ENCODE peak calls at places on chromosome 15, in nine cellular contexts. B is left ventricle myocardium inferior, Z is stomach, P is H1, F is transverse colon, K is A549, R is lower lobe of right lung, W is pancreas, C is tibial artery. I is an unnamed sample. For H3K9me3, the result is how much of the 10 kb centered on the place peaks cover.

GRCh38 chr15:77048135-77048866 is 22.6 kb downstream of the TSPAN3 start:
- DNase-seq in B (no peak), Z (no peak), P (no peak), F (no peak), K (no peak), R (no peak), W (no peak), C (no peak), I (no peak)

GRCh38 chr15:52491460-52491859 is 37.2 kb downstream of the MYO5A start:
- DNase-seq in B (no peak), Z (no peak), P (no peak), F (no peak), K (no peak), R (no peak), W (no peak), C (no peak), I (no peak)

GRCh38 chr15:95326689-95327525 is 1003.6 kb upstream of the NR2F2 start:
- DNase-seq in B (no peak), Z (no peak), P (no peak), F (no peak), K (no peak), R (no peak), W (no peak), C (peak), I (no peak)

GRCh38 chr15:93566777-93567176 is 477.8 kb upstream of the RGMA start:
- DNase-seq in B (no peak), Z (no peak), P (no peak), F (no peak), K (no peak), R (no peak), W (no peak), C (no peak), I (no peak)

GRCh38 chr15:85753791-85754452 is 40.8 kb downstream of the KLHL25 start:
- DNase-seq in B (no peak), Z (no peak), P (no peak), F (peak), K (no peak), R (no peak), W (no peak), C (peak), I (no peak)

GRCh38 chr15:91070872-91071271 is 29.2 kb upstream of the SV2B start:
- DNase-seq in B (no peak), Z (no peak), P (no peak), F (no peak), K (no peak), R (no peak), W (no peak), C (no peak), I (no peak)

GRCh38 chr15:57696146-57696545 is 10.4 kb upstream of the POLR2M start:
- DNase-seq in B (no peak), Z (no peak), P (no peak), F (no peak), K (no peak), R (no peak), W (no peak), C (no peak), I (no peak)

GRCh38 chr15:48774484-48774883 is 36.4 kb downstream of the CEP152 start:
- DNase-seq in B (no peak), Z (no peak), P (no peak), F (no peak), K (no peak), R (no peak), W (no peak), C (no peak), I (no peak)

GRCh38 chr15:77584201-77584600 is 48.5 kb downstream of the LINGO1 start:
- DNase-seq in B (no peak), Z (no peak), P (no peak), F (no peak), K (no peak), R (no peak), W (no peak), C (no peak), I (no peak)

GRCh38 chr15:44676676-44677075 is 13.2 kb upstream of the SPG11 start:
- DNase-seq in B (no peak), Z (no peak), P (no peak), F (no peak), K (no peak), R (no peak), W (no peak), C (no peak), I (no peak)

GRCh38 chr15:69958494-69959134 is 139.1 kb downstream of the TLE3 start:
- DNase-seq in B (no peak), Z (no peak), P (no peak), F (no peak), K (no peak), R (no peak), W (no peak), C (no peak), I (no peak)

GRCh38 chr15:40372966-40373365 is 9.6 kb upstream of the KNSTRN start:
- DNase-seq in B (no peak), Z (no peak), P (no peak), F (no peak), K (no peak), R (no peak), W (no peak), C (no peak), I (no peak)

GRCh38 chr15:96367436-96368200 is 37.1 kb downstream of the NR2F2 start:
- DNase-seq in B (no peak), Z (no peak), P (no peak), F (no peak), K (no peak), R (no peak), W (no peak), C (no peak), I (no peak)

GRCh38 chr15:33131880-33132279 is 62.6 kb downstream of the FMN1 start:
- DNase-seq in B (no peak), Z (no peak), P (no peak), F (no peak), K (no peak), R (no peak), W (no peak), C (no peak), I (no peak)

GRCh38 chr15:41017051-41017735 is 63.9 kb downstream of the CHAC1 start:
- DNase-seq in B (no peak), Z (no peak), P (no peak), F (no peak), K (no peak), R (no peak), W (no peak), C (no peak), I (no peak)

GRCh38 chr15:43514241-43515057 is 3.0 kb upstream of the MAP1A start:
- DNase-seq in B (peak), Z (no peak), P (no peak), F (peak), K (no peak), R (no peak), W (no peak), C (no peak), I (no peak)

GRCh38 chr15:40891810-40892448 is 2.3 kb upstream of the VPS18 start:
- DNase-seq in B (no peak), Z (peak), P (no peak), F (peak), K (no peak), R (no peak), W (peak), C (no peak), I (no peak)

DNA sequence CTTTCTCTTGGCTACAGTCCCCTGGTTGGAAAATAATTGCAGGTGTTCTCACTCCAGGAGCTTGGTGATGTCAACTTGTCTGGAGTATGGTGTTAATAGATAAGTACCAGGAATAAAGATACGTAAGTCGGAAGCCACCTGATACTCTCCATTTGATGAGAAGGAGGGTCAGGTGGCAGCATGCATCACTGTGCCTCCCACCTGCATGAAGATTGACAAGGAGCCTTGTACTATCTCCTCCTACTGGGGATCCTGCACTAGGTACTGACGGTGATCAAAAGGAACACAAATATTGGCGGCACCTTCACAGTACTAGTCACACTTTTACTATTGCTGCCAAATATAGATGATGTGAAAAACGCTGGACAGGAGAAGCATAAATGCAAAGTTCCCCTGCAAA is 32.6 kb upstream of the GABRB3 start:
- DNase-seq in B (no peak), Z (no peak), P (no peak), F (no peak), K (no peak), R (no peak), W (no peak), C (no peak), I (no peak)
- H3K27ac ChIP-seq in B (no peak), Z (no peak), P (no peak), F (no peak), K (no peak), R (no peak), W (peak), C (no peak), I (no peak)

GRCh38 chr15:25088261-25088790 is 133.5 kb downstream of the SNRPN start:
- DNase-seq in B (no peak), Z (no peak), P (no peak), F (no peak), K (no peak), R (no peak), W (no peak), C (peak), I (no peak)

GRCh38 chr15:25087137-25087536 is 132.3 kb downstream of the SNRPN start:
- DNase-seq in B (no peak), Z (peak), P (no peak), F (no peak), K (no peak), R (no peak), W (no peak), C (peak), I (no peak)

GRCh38 chr15:25090073-25090733 is 135.4 kb downstream of the SNRPN start:
- DNase-seq in B (no peak), Z (no peak), P (no peak), F (no peak), K (no peak), R (no peak), W (no peak), C (no peak), I (no peak)

GRCh38 chr15:25091421-25092158 is 136.8 kb downstream of the SNRPN start:
- DNase-seq in B (no peak), Z (no peak), P (no peak), F (no peak), K (no peak), R (no peak), W (no peak), C (no peak), I (no peak)

GRCh38 chr15:25089577-25089976 is 134.8 kb downstream of the SNRPN start:
- DNase-seq in B (no peak), Z (no peak), P (no peak), F (no peak), K (no peak), R (no peak), W (no peak), C (peak), I (no peak)
- H3K9me3 ChIP-seq in B (half or more), Z (half or more), P (under half), F (half or more), K (under half), R (half or more), W (under half), C (under half), I (under half)

DNA sequence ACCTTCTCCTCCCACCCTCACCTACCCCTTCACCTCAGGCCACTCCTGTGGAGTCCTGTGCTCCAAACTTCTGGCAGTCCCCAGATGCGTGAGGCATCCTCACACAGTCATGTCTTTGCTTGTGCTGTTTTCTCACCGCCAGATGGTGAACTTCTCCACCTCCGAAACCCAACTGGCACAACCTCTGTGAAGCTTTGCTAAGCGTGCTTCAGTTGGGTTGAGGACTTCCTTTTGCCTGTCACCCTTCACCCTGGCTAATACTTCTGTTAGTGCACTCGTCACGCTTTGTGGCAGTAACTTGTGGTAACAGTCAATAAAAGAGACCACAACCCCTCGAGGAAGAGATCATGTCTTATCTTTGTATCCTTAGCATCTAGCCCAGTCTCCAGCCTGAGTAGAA is 42.0 kb upstream of the SKOR1 start:
- DNase-seq in B (no peak), Z (no peak), P (no peak), F (peak), K (no peak), R (no peak), W (no peak), C (no peak), I (no peak)
- H3K4me3 ChIP-seq in B (no peak), Z (no peak), P (no peak), F (no peak), K (no peak), R (no peak), W (no peak), C (no peak), I (no peak)

DNA sequence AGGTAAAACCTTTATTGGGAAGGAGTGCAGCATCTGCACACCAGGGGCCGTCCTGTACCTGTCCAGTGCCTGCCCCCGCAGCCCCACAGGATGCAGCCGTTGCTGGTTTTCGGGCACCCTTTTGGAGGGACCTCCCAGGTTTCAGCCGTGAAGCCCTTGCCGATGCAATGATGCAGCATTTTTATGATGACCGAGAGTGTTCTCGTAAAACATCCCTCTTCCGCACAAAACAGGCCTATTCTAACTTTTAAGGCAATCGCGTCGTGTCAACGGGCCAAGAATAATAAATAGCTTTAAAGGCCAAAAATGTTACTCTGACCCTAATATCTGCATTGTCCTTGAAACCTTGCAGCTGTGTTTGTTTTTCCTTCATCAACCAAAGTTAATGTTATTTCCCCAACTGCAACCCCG is 126.1 kb downstream of the LRRK1 start:
- DNase-seq in B (peak), Z (peak), P (no peak), F (peak), K (no peak), R (peak), W (no peak), C (peak), I (no peak)
- H3K27ac ChIP-seq in B (peak), Z (peak), P (no peak), F (peak), K (no peak), R (peak), W (no peak), C (no peak), I (no peak)

DNA sequence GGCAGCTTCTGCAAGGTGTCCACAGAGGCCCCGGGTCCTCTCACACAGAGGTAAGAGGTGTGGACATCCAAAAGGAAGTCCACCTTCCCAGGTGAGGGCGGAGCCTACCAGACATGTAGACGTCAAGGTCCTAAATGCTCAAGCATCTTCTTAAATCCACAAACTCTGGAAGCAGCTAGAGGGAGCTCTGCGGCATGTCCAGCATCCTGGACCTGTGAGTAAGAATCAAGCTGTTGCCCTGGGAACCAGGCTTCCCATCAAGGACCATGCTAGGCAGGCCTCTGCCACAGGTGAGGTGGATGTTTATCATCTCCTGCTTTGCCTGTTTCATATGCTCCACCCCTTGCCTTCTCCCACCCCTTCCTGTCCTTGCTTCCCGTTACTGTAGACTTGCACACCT is 368.2 kb downstream of the GABRG3 start:
- DNase-seq in B (no peak), Z (no peak), P (no peak), F (no peak), K (no peak), R (no peak), W (no peak), C (no peak), I (no peak)
- H3K9me3 ChIP-seq in B (under half), Z (under half), P (under half), F (under half), K (under half), R (under half), W (under half), C (under half), I (under half)

I was measured in thoracic aorta.